ENCODE peak calls at places on chromosome 10, in eight cellular contexts. V is foreskin fibroblast; A is effector CD4-positive, alpha-beta T cell; M is right atrium auricular region; B is left ventricle myocardium superior; O is activated CD4-positive, alpha-beta T cell treated with anti-CD3 and anti-CD28 coated beads, Interleukin-2, amount 10 ng/mL, durations not matched to agents 24 days and 14 days; C is activated T-cell treated with anti-CD3 and anti-CD28 coated beads, Interleukin-2, amount 50 U/mL, for 72 hours; N is body of pancreas. H is an unnamed sample.

GRCh38 chr10:3551761-3552160 is 233.2 kb downstream of the KLF6 start:
- DNase-seq in V (no peak), N (no peak), O (peak), A (no peak), C (no peak), M (no peak), B (no peak), H (no peak)

GRCh38 chr10:84429926-84430520 is 101.6 kb downstream of the CCSER2 start:
- DNase-seq in B (peak), O (peak), M (no peak), C (peak), N (peak), A (peak), V (no peak), H (peak)

GRCh38 chr10:27247037-27247436 is 6.4 kb upstream of the ACBD5 start:
- DNase-seq in M (no peak), B (no peak), A (no peak), V (no peak), N (no peak), O (no peak), C (no peak), H (no peak)

GRCh38 chr10:1576467-1577259 is 160.7 kb downstream of the ADARB2 start:
- DNase-seq in C (no peak), M (no peak), O (no peak), B (no peak), A (no peak), N (no peak), V (no peak), H (no peak)

GRCh38 chr10:132674311-132674710 is 111.6 kb downstream of the NKX6-2 start:
- DNase-seq in M (no peak), A (no peak), B (no peak), O (no peak), C (no peak), N (no peak), V (no peak), H (no peak)

GRCh38 chr10:4498763-4499251 is 327.2 kb upstream of the AKR1E2 start:
- DNase-seq in V (peak), O (no peak), N (no peak), M (no peak), B (no peak), C (no peak), A (no peak), H (peak)

GRCh38 chr10:79884006-79884405 is 57.5 kb downstream of the NUTM2E start:
- DNase-seq in O (no peak), C (no peak), A (no peak), V (no peak), N (no peak), M (no peak), B (no peak), H (no peak)

GRCh38 chr10:119658274-119658673 is 7.1 kb downstream of the BAG3 start:
- DNase-seq in V (peak), C (no peak), O (no peak), A (no peak), N (peak), B (peak), M (peak), H (peak)

GRCh38 chr10:33037726-33038125 is 79.7 kb upstream of the ITGB1 start:
- DNase-seq in A (no peak), V (no peak), N (no peak), M (no peak), B (no peak), O (no peak), C (no peak), H (no peak)

GRCh38 chr10:117005454-117006055 is 568 bp upstream of the SHTN1 start:
- DNase-seq in A (no peak), N (peak), C (no peak), O (no peak), B (no peak), M (no peak), V (no peak), H (peak)

GRCh38 chr10:104323721-104324686 is 14.3 kb downstream of the ITPRIP start:
- DNase-seq in C (no peak), M (no peak), N (no peak), A (no peak), V (no peak), O (peak), B (peak), H (no peak)

GRCh38 chr10:84406592-84406991 is 78.2 kb downstream of the CCSER2 start:
- DNase-seq in A (no peak), M (no peak), O (no peak), V (no peak), C (no peak), N (no peak), B (no peak), H (no peak)

GRCh38 chr10:76255241-76255640 is 823.8 kb downstream of the LRMDA start:
- DNase-seq in N (no peak), A (no peak), V (no peak), C (no peak), M (no peak), O (no peak), B (no peak), H (no peak)

GRCh38 chr10:49734676-49735075 is 27.4 kb downstream of the OGDHL start:
- DNase-seq in V (no peak), N (no peak), M (no peak), O (no peak), C (no peak), A (no peak), B (no peak), H (peak)

GRCh38 chr10:13614530-13615332 is 28.0 kb downstream of the PRPF18 start:
- DNase-seq in V (peak), M (no peak), A (no peak), N (no peak), O (no peak), B (no peak), C (no peak), H (peak)

GRCh38 chr10:91597397-91597881 is 35.4 kb downstream of the PPP1R3C start:
- DNase-seq in M (no peak), A (no peak), B (no peak), C (no peak), V (no peak), O (no peak), N (peak), H (no peak)

GRCh38 chr10:1754506-1755177 is 17.3 kb upstream of the ADARB2 start:
- DNase-seq in M (no peak), A (no peak), B (no peak), O (peak), N (peak), V (no peak), C (no peak), H (no peak)

GRCh38 chr10:110260746-110261477 is 43.8 kb downstream of the SMNDC1 start:
- DNase-seq in N (no peak), B (no peak), V (no peak), A (no peak), C (no peak), O (no peak), M (no peak), H (no peak)

GRCh38 chr10:102652170-102652926 is 8.1 kb downstream of the TRIM8 start:
- DNase-seq in N (no peak), M (no peak), B (peak), A (no peak), V (no peak), O (peak), C (no peak), H (no peak)

GRCh38 chr10:91935886-91936285 is 12.3 kb downstream of the BTAF1 start:
- DNase-seq in C (no peak), B (no peak), N (no peak), M (no peak), V (no peak), A (no peak), O (no peak), H (no peak)

GRCh38 chr10:28785018-28785417 is 107.7 kb downstream of the BAMBI start:
- DNase-seq in A (no peak), M (no peak), O (no peak), V (no peak), C (no peak), N (no peak), B (no peak), H (no peak)

GRCh38 chr10:33506838-33507661 is 172.6 kb upstream of the NRP1 start:
- DNase-seq in B (no peak), A (no peak), M (no peak), N (no peak), O (no peak), C (no peak), V (peak), H (no peak)

GRCh38 chr10:1646332-1646731 is 91.0 kb downstream of the ADARB2 start:
- DNase-seq in C (no peak), O (no peak), V (no peak), B (no peak), N (no peak), A (no peak), M (no peak), H (no peak)

GRCh38 chr10:6591668-6592067 is 11.6 kb upstream of the PRKCQ start:
- DNase-seq in N (no peak), M (no peak), C (no peak), O (peak), A (no peak), B (no peak), V (no peak), H (no peak)

GRCh38 chr10:73639286-73639685 is 2.0 kb downstream of the MYOZ1 start:
- DNase-seq in C (no peak), O (no peak), M (no peak), N (no peak), A (no peak), V (no peak), B (no peak), H (no peak)

GRCh38 chr10:13701157-13701919 is 114.6 kb downstream of the PRPF18 start:
- DNase-seq in C (no peak), O (no peak), B (no peak), A (no peak), N (no peak), V (no peak), M (no peak), H (no peak)

GRCh38 chr10:100518761-100519241 is 860 bp downstream of the SEC31B start:
- DNase-seq in M (peak), O (peak), A (peak), N (peak), V (peak), C (peak), B (peak), H (peak)

GRCh38 chr10:130179640-130180039 is 43.4 kb downstream of the GLRX3 start:
- DNase-seq in B (no peak), V (peak), A (no peak), N (no peak), M (no peak), O (peak), C (peak), H (no peak)

GRCh38 chr10:77859200-77859864 is 67.2 kb downstream of the DLG5 start:
- DNase-seq in N (no peak), C (no peak), V (no peak), B (no peak), O (no peak), A (no peak), M (no peak), H (no peak)

GRCh38 chr10:72322280-72323058 is 32.2 kb downstream of the DNAJB12 start:
- DNase-seq in M (no peak), A (peak), N (no peak), B (no peak), V (no peak), O (peak), C (peak), H (peak)

GRCh38 chr10:62900829-62901571 is 84.8 kb upstream of the EGR2 start:
- DNase-seq in B (no peak), O (no peak), C (no peak), N (no peak), M (no peak), V (no peak), A (no peak), H (no peak)

GRCh38 chr10:86876748-86877147 is 80.7 kb downstream of the MMRN2 start:
- DNase-seq in C (no peak), M (no peak), N (no peak), V (peak), B (no peak), O (no peak), A (no peak), H (no peak)

GRCh38 chr10:70575874-70576802 is 26.4 kb downstream of the PRF1 start:
- DNase-seq in N (peak), B (peak), A (no peak), M (no peak), C (peak), V (no peak), O (peak), H (peak)

GRCh38 chr10:44997105-44997748 is 3.5 kb upstream of the ZNF22 start:
- DNase-seq in B (no peak), A (no peak), N (no peak), V (no peak), M (no peak), C (no peak), O (peak), H (no peak)

GRCh38 chr10:115957010-115957395 is 316.0 kb downstream of the GFRA1 start:
- DNase-seq in A (no peak), N (no peak), C (no peak), O (no peak), M (no peak), V (no peak), B (no peak), H (no peak)

GRCh38 chr10:57849726-57850357 is 417.9 kb downstream of the IPMK start:
- DNase-seq in A (no peak), B (no peak), M (no peak), V (peak), C (no peak), O (no peak), N (no peak), H (no peak)